ENCODE peak calls at places on chromosomes 16 and 17, in eight cellular contexts. One of them, this sample, is unnamed.

GRCh38 chr17:73902416-73903181 is 258.4 kb upstream of the SDK2 start:
- DNase-seq in CD4-positive, CD25-positive, alpha-beta regulatory T cell: no peak
- DNase-seq in GOT3: no peak
- DNase-seq in sigmoid colon: no peak
- DNase-seq in GM18507: no peak
- DNase-seq in GM13977: peak
- DNase-seq in HT-29: no peak
- DNase-seq in lung microvascular endothelial cell: no peak
- DNase-seq in this sample: no peak

GRCh38 chr17:66533572-66533971 is 231.2 kb downstream of the PRKCA start:
- DNase-seq in CD4-positive, CD25-positive, alpha-beta regulatory T cell: no peak
- DNase-seq in GOT3: no peak
- DNase-seq in sigmoid colon: peak
- DNase-seq in GM18507: no peak
- DNase-seq in GM13977: no peak
- DNase-seq in HT-29: no peak
- DNase-seq in lung microvascular endothelial cell: peak
- DNase-seq in this sample: no peak

GRCh38 chr17:49434821-49435581 is 20.3 kb upstream of the PHB1 start:
- DNase-seq in CD4-positive, CD25-positive, alpha-beta regulatory T cell: peak
- DNase-seq in GOT3: no peak
- DNase-seq in sigmoid colon: no peak
- DNase-seq in GM18507: peak
- DNase-seq in GM13977: peak
- DNase-seq in HT-29: peak
- DNase-seq in lung microvascular endothelial cell: peak
- DNase-seq in this sample: peak

GRCh38 chr16:85211247-85211910 is 99.1 kb upstream of the CIBAR2 start:
- DNase-seq in CD4-positive, CD25-positive, alpha-beta regulatory T cell: no peak
- DNase-seq in GOT3: no peak
- DNase-seq in sigmoid colon: no peak
- DNase-seq in GM18507: no peak
- DNase-seq in GM13977: no peak
- DNase-seq in HT-29: no peak
- DNase-seq in lung microvascular endothelial cell: no peak
- DNase-seq in this sample: no peak

GRCh38 chr17:57766307-57766943 is 21.3 kb upstream of the CCDC182 start:
- DNase-seq in CD4-positive, CD25-positive, alpha-beta regulatory T cell: no peak
- DNase-seq in GOT3: no peak
- DNase-seq in sigmoid colon: no peak
- DNase-seq in GM18507: no peak
- DNase-seq in GM13977: no peak
- DNase-seq in HT-29: peak
- DNase-seq in lung microvascular endothelial cell: peak
- DNase-seq in this sample: no peak

GRCh38 chr17:44767493-44767892 is 8.7 kb downstream of the ADAM11 start:
- DNase-seq in CD4-positive, CD25-positive, alpha-beta regulatory T cell: no peak
- DNase-seq in GOT3: no peak
- DNase-seq in sigmoid colon: no peak
- DNase-seq in GM18507: no peak
- DNase-seq in GM13977: no peak
- DNase-seq in HT-29: no peak
- DNase-seq in lung microvascular endothelial cell: no peak
- DNase-seq in this sample: peak

GRCh38 chr17:61862105-61862574 is 1.2 kb downstream of the BRIP1 start:
- DNase-seq in CD4-positive, CD25-positive, alpha-beta regulatory T cell: no peak
- DNase-seq in GOT3: no peak
- DNase-seq in sigmoid colon: no peak
- DNase-seq in GM18507: no peak
- DNase-seq in GM13977: no peak
- DNase-seq in HT-29: peak
- DNase-seq in lung microvascular endothelial cell: peak
- DNase-seq in this sample: no peak

GRCh38 chr17:33012522-33013033 is 20.9 kb downstream of the SPACA3 start:
- DNase-seq in CD4-positive, CD25-positive, alpha-beta regulatory T cell: no peak
- DNase-seq in GOT3: peak
- DNase-seq in sigmoid colon: no peak
- DNase-seq in GM18507: no peak
- DNase-seq in GM13977: no peak
- DNase-seq in HT-29: no peak
- DNase-seq in lung microvascular endothelial cell: peak
- DNase-seq in this sample: no peak

GRCh38 chr17:56832446-56832845 is 1.3 kb downstream of the C17orf67 start:
- DNase-seq in CD4-positive, CD25-positive, alpha-beta regulatory T cell: no peak
- DNase-seq in GOT3: no peak
- DNase-seq in sigmoid colon: no peak
- DNase-seq in GM18507: no peak
- DNase-seq in GM13977: no peak
- DNase-seq in HT-29: peak
- DNase-seq in lung microvascular endothelial cell: no peak
- DNase-seq in this sample: no peak

GRCh38 chr16:70768205-70768580 is 32.8 kb downstream of the VAC14 start:
- DNase-seq in CD4-positive, CD25-positive, alpha-beta regulatory T cell: no peak
- DNase-seq in GOT3: no peak
- DNase-seq in sigmoid colon: no peak
- DNase-seq in GM18507: no peak
- DNase-seq in GM13977: no peak
- DNase-seq in HT-29: no peak
- DNase-seq in lung microvascular endothelial cell: no peak
- DNase-seq in this sample: no peak

GRCh38 chr16:66344533-66345145 is 21.9 kb upstream of the CDH5 start:
- DNase-seq in CD4-positive, CD25-positive, alpha-beta regulatory T cell: no peak
- DNase-seq in GOT3: no peak
- DNase-seq in sigmoid colon: no peak
- DNase-seq in GM18507: no peak
- DNase-seq in GM13977: peak
- DNase-seq in HT-29: peak
- DNase-seq in lung microvascular endothelial cell: peak
- DNase-seq in this sample: no peak

GRCh38 chr17:30950669-30951399 is 20.0 kb upstream of the RNF135 start:
- DNase-seq in CD4-positive, CD25-positive, alpha-beta regulatory T cell: no peak
- DNase-seq in GOT3: no peak
- DNase-seq in sigmoid colon: peak
- DNase-seq in GM18507: no peak
- DNase-seq in GM13977: no peak
- DNase-seq in HT-29: peak
- DNase-seq in lung microvascular endothelial cell: peak
- DNase-seq in this sample: peak

GRCh38 chr17:29569245-29569950 is 897 bp downstream of the TP53I13 start:
- DNase-seq in CD4-positive, CD25-positive, alpha-beta regulatory T cell: no peak
- DNase-seq in GOT3: no peak
- DNase-seq in sigmoid colon: peak
- DNase-seq in GM18507: no peak
- DNase-seq in GM13977: no peak
- DNase-seq in HT-29: no peak
- DNase-seq in lung microvascular endothelial cell: no peak
- DNase-seq in this sample: no peak

GRCh38 chr17:58060596-58061191 is 22.5 kb upstream of the DYNLL2 start:
- DNase-seq in CD4-positive, CD25-positive, alpha-beta regulatory T cell: no peak
- DNase-seq in GOT3: no peak
- DNase-seq in sigmoid colon: peak
- DNase-seq in GM18507: no peak
- DNase-seq in GM13977: no peak
- DNase-seq in HT-29: no peak
- DNase-seq in lung microvascular endothelial cell: peak
- DNase-seq in this sample: no peak

GRCh38 chr17:42913527-42913926 is 12.9 kb downstream of the G6PC1 start:
- DNase-seq in CD4-positive, CD25-positive, alpha-beta regulatory T cell: no peak
- DNase-seq in GOT3: no peak
- DNase-seq in sigmoid colon: no peak
- DNase-seq in GM18507: no peak
- DNase-seq in GM13977: no peak
- DNase-seq in HT-29: no peak
- DNase-seq in lung microvascular endothelial cell: no peak
- DNase-seq in this sample: no peak

GRCh38 chr16:25135239-25135878 is 23.8 kb downstream of the LCMT1 start:
- DNase-seq in CD4-positive, CD25-positive, alpha-beta regulatory T cell: no peak
- DNase-seq in GOT3: no peak
- DNase-seq in sigmoid colon: no peak
- DNase-seq in GM18507: no peak
- DNase-seq in GM13977: no peak
- DNase-seq in HT-29: peak
- DNase-seq in lung microvascular endothelial cell: no peak
- DNase-seq in this sample: no peak

GRCh38 chr16:2033057-2033911 is 6.6 kb downstream of the NHERF2 start:
- DNase-seq in CD4-positive, CD25-positive, alpha-beta regulatory T cell: no peak
- DNase-seq in GOT3: no peak
- DNase-seq in sigmoid colon: peak
- DNase-seq in GM18507: no peak
- DNase-seq in GM13977: no peak
- DNase-seq in HT-29: peak
- DNase-seq in lung microvascular endothelial cell: peak
- DNase-seq in this sample: no peak

GRCh38 chr16:1188781-1189189 is 35.9 kb downstream of the CACNA1H start:
- DNase-seq in CD4-positive, CD25-positive, alpha-beta regulatory T cell: peak
- DNase-seq in GOT3: no peak
- DNase-seq in sigmoid colon: peak
- DNase-seq in GM18507: no peak
- DNase-seq in GM13977: peak
- DNase-seq in HT-29: peak
- DNase-seq in lung microvascular endothelial cell: peak
- DNase-seq in this sample: peak

GRCh38 chr17:72643575-72644216 is 448.8 kb downstream of the SLC39A11 start:
- DNase-seq in CD4-positive, CD25-positive, alpha-beta regulatory T cell: no peak
- DNase-seq in GOT3: no peak
- DNase-seq in sigmoid colon: no peak
- DNase-seq in GM18507: no peak
- DNase-seq in GM13977: no peak
- DNase-seq in HT-29: no peak
- DNase-seq in lung microvascular endothelial cell: no peak
- DNase-seq in this sample: no peak

GRCh38 chr16:30526137-30526822 is at the start of gene ZNF768:
- DNase-seq in CD4-positive, CD25-positive, alpha-beta regulatory T cell: peak
- DNase-seq in GOT3: no peak
- DNase-seq in sigmoid colon: peak
- DNase-seq in GM18507: peak
- DNase-seq in GM13977: peak
- DNase-seq in HT-29: no peak
- DNase-seq in lung microvascular endothelial cell: peak
- DNase-seq in this sample: peak

GRCh38 chr17:57273471-57273870 is 17.1 kb downstream of the MSI2 start:
- DNase-seq in CD4-positive, CD25-positive, alpha-beta regulatory T cell: no peak
- DNase-seq in GOT3: no peak
- DNase-seq in sigmoid colon: no peak
- DNase-seq in GM18507: no peak
- DNase-seq in GM13977: no peak
- DNase-seq in HT-29: no peak
- DNase-seq in lung microvascular endothelial cell: no peak
- DNase-seq in this sample: no peak

GRCh38 chr16:31714899-31715504 is 158.6 kb upstream of the ZNF267 start:
- DNase-seq in CD4-positive, CD25-positive, alpha-beta regulatory T cell: no peak
- DNase-seq in GOT3: no peak
- DNase-seq in sigmoid colon: no peak
- DNase-seq in GM18507: no peak
- DNase-seq in GM13977: no peak
- DNase-seq in HT-29: no peak
- DNase-seq in lung microvascular endothelial cell: no peak
- DNase-seq in this sample: peak

GRCh38 chr17:55454906-55455474 is 33.4 kb upstream of the MMD start:
- DNase-seq in CD4-positive, CD25-positive, alpha-beta regulatory T cell: no peak
- DNase-seq in GOT3: no peak
- DNase-seq in sigmoid colon: no peak
- DNase-seq in GM18507: no peak
- DNase-seq in GM13977: no peak
- DNase-seq in HT-29: no peak
- DNase-seq in lung microvascular endothelial cell: no peak
- DNase-seq in this sample: no peak

GRCh38 chr17:40485851-40486512 is 15.4 kb downstream of the TNS4 start:
- DNase-seq in CD4-positive, CD25-positive, alpha-beta regulatory T cell: no peak
- DNase-seq in GOT3: peak
- DNase-seq in sigmoid colon: peak
- DNase-seq in GM18507: no peak
- DNase-seq in GM13977: no peak
- DNase-seq in HT-29: no peak
- DNase-seq in lung microvascular endothelial cell: peak
- DNase-seq in this sample: no peak

GRCh38 chr17:17305282-17305801 is 2.2 kb downstream of the NT5M start:
- DNase-seq in CD4-positive, CD25-positive, alpha-beta regulatory T cell: peak
- DNase-seq in GOT3: no peak
- DNase-seq in sigmoid colon: no peak
- DNase-seq in GM18507: peak
- DNase-seq in GM13977: peak
- DNase-seq in HT-29: no peak
- DNase-seq in lung microvascular endothelial cell: no peak
- DNase-seq in this sample: peak

GRCh38 chr16:82830944-82831343 is 204.2 kb downstream of the CDH13 start:
- DNase-seq in CD4-positive, CD25-positive, alpha-beta regulatory T cell: no peak
- DNase-seq in GOT3: no peak
- DNase-seq in sigmoid colon: no peak
- DNase-seq in GM18507: no peak
- DNase-seq in GM13977: no peak
- DNase-seq in HT-29: no peak
- DNase-seq in lung microvascular endothelial cell: no peak
- DNase-seq in this sample: no peak

GRCh38 chr17:82931696-82932060 is 91.9 kb upstream of the ZNF750 start:
- DNase-seq in CD4-positive, CD25-positive, alpha-beta regulatory T cell: no peak
- DNase-seq in GOT3: peak
- DNase-seq in sigmoid colon: peak
- DNase-seq in GM18507: no peak
- DNase-seq in GM13977: no peak
- DNase-seq in HT-29: no peak
- DNase-seq in lung microvascular endothelial cell: no peak
- DNase-seq in this sample: no peak

GRCh38 chr16:70740919-70741778 is 55.3 kb upstream of the MTSS2 start:
- DNase-seq in CD4-positive, CD25-positive, alpha-beta regulatory T cell: no peak
- DNase-seq in GOT3: no peak
- DNase-seq in sigmoid colon: no peak
- DNase-seq in GM18507: no peak
- DNase-seq in GM13977: no peak
- DNase-seq in HT-29: peak
- DNase-seq in lung microvascular endothelial cell: peak
- DNase-seq in this sample: no peak

GRCh38 chr16:10076037-10076436 is 106.2 kb downstream of the GRIN2A start:
- DNase-seq in CD4-positive, CD25-positive, alpha-beta regulatory T cell: no peak
- DNase-seq in GOT3: no peak
- DNase-seq in sigmoid colon: no peak
- DNase-seq in GM18507: no peak
- DNase-seq in GM13977: no peak
- DNase-seq in HT-29: no peak
- DNase-seq in lung microvascular endothelial cell: no peak
- DNase-seq in this sample: no peak

GRCh38 chr17:41366070-41366469 is 3.5 kb downstream of the KRT33B start:
- DNase-seq in CD4-positive, CD25-positive, alpha-beta regulatory T cell: no peak
- DNase-seq in GOT3: no peak
- DNase-seq in sigmoid colon: no peak
- DNase-seq in GM18507: no peak
- DNase-seq in GM13977: no peak
- DNase-seq in HT-29: no peak
- DNase-seq in lung microvascular endothelial cell: no peak
- DNase-seq in this sample: no peak

GRCh38 chr16:78607465-78607864 is 508.0 kb downstream of the WWOX start:
- DNase-seq in CD4-positive, CD25-positive, alpha-beta regulatory T cell: no peak
- DNase-seq in GOT3: no peak
- DNase-seq in sigmoid colon: no peak
- DNase-seq in GM18507: no peak
- DNase-seq in GM13977: no peak
- DNase-seq in HT-29: no peak
- DNase-seq in lung microvascular endothelial cell: no peak
- DNase-seq in this sample: no peak

GRCh38 chr16:88406096-88407041 is 23.6 kb downstream of the ZNF469 start:
- DNase-seq in CD4-positive, CD25-positive, alpha-beta regulatory T cell: no peak
- DNase-seq in GOT3: no peak
- DNase-seq in sigmoid colon: no peak
- DNase-seq in GM18507: no peak
- DNase-seq in GM13977: no peak
- DNase-seq in HT-29: no peak
- DNase-seq in lung microvascular endothelial cell: no peak
- DNase-seq in this sample: no peak

GRCh38 chr16:80670170-80670865 is 129.5 kb downstream of the DYNLRB2 start:
- DNase-seq in CD4-positive, CD25-positive, alpha-beta regulatory T cell: no peak
- DNase-seq in GOT3: no peak
- DNase-seq in sigmoid colon: no peak
- DNase-seq in GM18507: no peak
- DNase-seq in GM13977: no peak
- DNase-seq in HT-29: no peak
- DNase-seq in lung microvascular endothelial cell: no peak
- DNase-seq in this sample: no peak

GRCh38 chr17:36072431-36073121 is 8.5 kb downstream of the CCL18 start:
- DNase-seq in CD4-positive, CD25-positive, alpha-beta regulatory T cell: peak
- DNase-seq in GOT3: no peak
- DNase-seq in sigmoid colon: no peak
- DNase-seq in GM18507: no peak
- DNase-seq in GM13977: peak
- DNase-seq in HT-29: peak
- DNase-seq in lung microvascular endothelial cell: peak
- DNase-seq in this sample: peak